ENCODE peak calls at places on chromosomes 1 and 21, in ten cellular contexts. X is Kasumi-1, M is DMS53, G is HTR-8/SVneo, Z is germinal center, J is hypothalamus, U is GM20000, Y is T-helper 17 cell, B is RCC 7860, W is T follicular helper cell. P is an unnamed sample.

GRCh38 chr1:166083887-166084286 is 82.9 kb downstream of the FAM78B start:
- DNase-seq in M (no peak), Z (no peak), U (no peak), W (no peak), G (no peak), X (no peak), J (no peak), Y (no peak), B (no peak), P (peak)

GRCh38 chr21:16573581-16573980 is 843.8 kb downstream of the USP25 start:
- DNase-seq in G (no peak), Y (no peak), W (no peak), X (no peak), U (no peak), J (no peak), M (no peak), B (no peak), Z (no peak), P (no peak)

GRCh38 chr21:35024071-35024420 is 25.1 kb downstream of the RUNX1 start:
- DNase-seq in B (no peak), M (peak), Y (no peak), X (no peak), G (no peak), Z (no peak), W (no peak), U (no peak), J (no peak), P (no peak)

GRCh38 chr1:162193815-162194214 is 124.3 kb downstream of the NOS1AP start:
- DNase-seq in B (no peak), Y (no peak), G (no peak), X (no peak), M (peak), U (no peak), Z (no peak), J (no peak), W (no peak), P (no peak)

GRCh38 chr1:228554107-228554506 is 66.9 kb downstream of the RNF187 start:
- DNase-seq in X (no peak), J (no peak), G (no peak), Y (no peak), Z (no peak), B (no peak), U (no peak), W (no peak), M (no peak), P (no peak)

GRCh38 chr1:195828322-195828721 is 779.9 kb downstream of the KCNT2 start:
- DNase-seq in X (no peak), U (no peak), Y (no peak), B (no peak), J (no peak), M (no peak), Z (no peak), W (no peak), G (no peak), P (no peak)

GRCh38 chr1:176193663-176194062 is 13.4 kb downstream of the COP1 start:
- DNase-seq in J (no peak), B (no peak), W (no peak), G (no peak), U (no peak), Y (no peak), Z (no peak), X (no peak), M (no peak), P (no peak)

GRCh38 chr21:41048636-41049035 is 119.3 kb upstream of the BACE2 start:
- DNase-seq in W (no peak), J (no peak), Z (no peak), X (no peak), B (no peak), U (no peak), Y (no peak), G (no peak), M (no peak), P (no peak)

GRCh38 chr1:66331641-66332523 is 202.1 kb upstream of the SGIP1 start:
- DNase-seq in M (no peak), W (peak), J (no peak), X (peak), Z (peak), B (peak), G (peak), U (no peak), Y (peak), P (no peak)

GRCh38 chr1:21292991-21293536 is 2.8 kb upstream of the ECE1 start:
- DNase-seq in B (no peak), Z (peak), W (peak), G (no peak), M (no peak), X (no peak), J (no peak), U (peak), Y (no peak), P (peak)